ENCODE peak calls at places on chromosomes 11 and 22, in seven cellular contexts. D, O, Z, Q, S, L and T are unnamed samples.

GRCh38 chr11:94672636-94673035 is 95.5 kb upstream of the AMOTL1 start:
- DNase-seq in D (no peak), O (no peak), Z (no peak), Q (no peak), S (no peak), L (no peak), T (no peak)

GRCh38 chr11:9802291-9802861 is 138.5 kb downstream of the SWAP70 start:
- DNase-seq in D (peak; percentile 81), O (peak; percentile 87), Z (no peak), Q (no peak), S (peak; percentile 44), L (no peak), T (no peak)

GRCh38 chr11:2825886-2826678 is 59.5 kb downstream of the CDKN1C start:
- DNase-seq in D (no peak), O (peak; percentile 96), Z (peak; percentile 91), Q (no peak), S (peak; percentile 97), L (peak; percentile 62), T (no peak)

GRCh38 chr22:45731041-45731797 is 59.6 kb downstream of the ATXN10 start:
- DNase-seq in D (no peak), O (peak; percentile 25), Z (no peak), Q (no peak), S (peak; percentile 65), L (no peak), T (no peak)

GRCh38 chr22:32623943-32624342 is 149.3 kb downstream of the FBXO7 start:
- DNase-seq in D (no peak), O (peak; percentile 57), Z (peak; percentile 76), Q (no peak), S (peak; percentile 79), L (peak; percentile 16), T (no peak)

GRCh38 chr22:46064236-46064965 is 85.9 kb upstream of the PPARA start:
- DNase-seq in D (no peak), O (peak; percentile 53), Z (no peak), Q (no peak), S (peak; percentile 65), L (no peak), T (peak; percentile 32)

GRCh38 chr11:96122601-96123044 is 198.7 kb upstream of the MTMR2 start:
- DNase-seq in D (no peak), O (no peak), Z (no peak), Q (no peak), S (peak; percentile 72), L (no peak), T (no peak)

GRCh38 chr11:30533445-30533947 is 52.7 kb downstream of the MPPED2 start:
- DNase-seq in D (no peak), O (no peak), Z (no peak), Q (no peak), S (no peak), L (no peak), T (no peak)

GRCh38 chr11:102361100-102362021 is 14.3 kb downstream of the BIRC2 start:
- DNase-seq in D (no peak), O (no peak), Z (no peak), Q (no peak), S (no peak), L (no peak), T (no peak)

GRCh38 chr22:32987081-32987631 is 71.0 kb downstream of the SYN3 start:
- DNase-seq in D (peak; percentile 10), O (peak; percentile 60), Z (peak; percentile 26), Q (no peak), S (peak; percentile 96), L (no peak), T (no peak)

GRCh38 chr22:25941365-25941960 is 199.5 kb downstream of the MYO18B start:
- DNase-seq in D (no peak), O (no peak), Z (no peak), Q (no peak), S (no peak), L (no peak), T (no peak)

GRCh38 chr22:30705710-30706651 is 11.3 kb downstream of the OSBP2 start:
- DNase-seq in D (peak; percentile 97), O (peak; percentile 42), Z (no peak), Q (peak; percentile 16), S (peak; percentile 84), L (no peak), T (peak; percentile 81)

GRCh38 chr22:32852346-32853251 is 51.1 kb downstream of the TIMP3 start:
- DNase-seq in D (peak; percentile 11), O (peak; percentile 5), Z (no peak), Q (no peak), S (no peak), L (peak; percentile 40), T (no peak)